ENCODE peak calls at places on chromosomes 13 and 19, in ten cellular contexts. O, G, D, U, X, T, A, Q, P and S are unnamed samples.

GRCh38 chr19:50569938-50570540 is 1.8 kb upstream of the LRRC4B start:
- DNase-seq in O (no peak), G (no peak), D (no peak), U (no peak), X (no peak), T (no peak), A (no peak), Q (no peak), P (no peak), S (no peak)

GRCh38 chr13:27425151-27425917 is 915 bp downstream of the GTF3A start:
- DNase-seq in O (no peak), G (peak), D (peak), U (no peak), X (peak), T (no peak), A (no peak), Q (no peak), P (no peak), S (no peak)

GRCh38 chr13:31012285-31013024 is 80.0 kb downstream of the TEX26 start:
- DNase-seq in O (no peak), G (peak), D (no peak), U (peak), X (no peak), T (no peak), A (no peak), Q (peak), P (no peak), S (no peak)

GRCh38 chr13:100644328-100644727 is 30.3 kb downstream of the TMTC4 start:
- DNase-seq in O (no peak), G (peak), D (no peak), U (no peak), X (no peak), T (no peak), A (no peak), Q (no peak), P (no peak), S (no peak)

GRCh38 chr19:55461974-55462628 is 659 bp upstream of the ISOC2 start:
- DNase-seq in O (peak), G (peak), D (no peak), U (peak), X (no peak), T (no peak), A (no peak), Q (no peak), P (no peak), S (no peak)

GRCh38 chr19:41616785-41617621 is 9.9 kb downstream of the CEACAM4 start:
- DNase-seq in O (no peak), G (peak), D (no peak), U (peak), X (no peak), T (no peak), A (no peak), Q (peak), P (no peak), S (no peak)

GRCh38 chr19:29287061-29287460 is 74.1 kb upstream of the UQCRFS1 start:
- DNase-seq in O (no peak), G (no peak), D (no peak), U (no peak), X (no peak), T (no peak), A (no peak), Q (no peak), P (no peak), S (no peak)

GRCh38 chr19:3782330-3782729 is 3.9 kb downstream of the MATK start:
- DNase-seq in O (no peak), G (no peak), D (no peak), U (no peak), X (no peak), T (no peak), A (no peak), Q (no peak), P (no peak), S (no peak)

GRCh38 chr19:15099017-15099582 is 8.1 kb upstream of the SYDE1 start:
- DNase-seq in O (no peak), G (no peak), D (no peak), U (no peak), X (no peak), T (no peak), A (no peak), Q (no peak), P (no peak), S (no peak)

GRCh38 chr19:5953680-5954213 is 24.2 kb downstream of the RANBP3 start:
- DNase-seq in O (no peak), G (no peak), D (no peak), U (no peak), X (peak), T (no peak), A (no peak), Q (no peak), P (no peak), S (no peak)

GRCh38 chr19:45098521-45099464 is 5.8 kb downstream of the PPP1R37 start:
- DNase-seq in O (peak), G (peak), D (no peak), U (peak), X (peak), T (no peak), A (peak), Q (no peak), P (no peak), S (no peak)

GRCh38 chr19:37221136-37221535 is 3.1 kb downstream of the ZNF383 start:
- DNase-seq in O (no peak), G (no peak), D (no peak), U (no peak), X (no peak), T (no peak), A (no peak), Q (no peak), P (no peak), S (no peak)

GRCh38 chr19:17615889-17616685 is 60.6 kb downstream of the COLGALT1 start:
- DNase-seq in O (no peak), G (peak), D (no peak), U (no peak), X (no peak), T (no peak), A (no peak), Q (no peak), P (no peak), S (no peak)
- H3K4me3 ChIP-seq in O (no peak), G (no peak), D (no peak), U (peak), X (no peak), T (no peak), A (peak), Q (no peak), P (peak), S (no peak)

DNA sequence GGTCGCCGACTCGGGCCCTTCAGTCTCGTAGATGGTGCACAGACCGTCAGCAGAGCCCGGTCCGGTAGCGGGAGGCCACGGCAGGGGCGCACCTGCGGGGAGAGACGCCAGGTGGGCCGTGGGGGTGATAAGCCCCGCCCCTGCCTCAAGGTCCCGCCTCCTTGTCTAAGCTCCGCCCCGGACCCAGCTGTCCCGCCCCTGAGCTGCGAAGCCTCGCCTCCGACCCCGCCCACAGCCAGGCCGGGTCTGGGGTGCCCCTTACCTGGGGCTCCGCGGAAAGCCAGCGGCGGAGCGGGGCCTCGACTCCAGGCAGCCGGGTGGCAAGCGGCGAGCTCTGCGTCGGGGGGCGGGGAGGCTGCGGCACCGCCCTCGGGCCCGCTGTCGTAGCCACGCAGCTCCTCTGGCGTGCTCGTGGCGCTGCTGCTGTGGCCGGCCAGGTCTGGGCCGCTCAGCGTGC is 4.7 kb downstream of the PRR36 start:
- DNase-seq in O (peak), G (peak), D (peak), U (peak), X (no peak), T (no peak), A (peak), Q (no peak), P (no peak), S (peak)
- H3K4me3 ChIP-seq in O (peak), G (peak), D (peak), U (peak), X (no peak), T (peak), A (peak), Q (peak), P (peak), S (peak)

DNA sequence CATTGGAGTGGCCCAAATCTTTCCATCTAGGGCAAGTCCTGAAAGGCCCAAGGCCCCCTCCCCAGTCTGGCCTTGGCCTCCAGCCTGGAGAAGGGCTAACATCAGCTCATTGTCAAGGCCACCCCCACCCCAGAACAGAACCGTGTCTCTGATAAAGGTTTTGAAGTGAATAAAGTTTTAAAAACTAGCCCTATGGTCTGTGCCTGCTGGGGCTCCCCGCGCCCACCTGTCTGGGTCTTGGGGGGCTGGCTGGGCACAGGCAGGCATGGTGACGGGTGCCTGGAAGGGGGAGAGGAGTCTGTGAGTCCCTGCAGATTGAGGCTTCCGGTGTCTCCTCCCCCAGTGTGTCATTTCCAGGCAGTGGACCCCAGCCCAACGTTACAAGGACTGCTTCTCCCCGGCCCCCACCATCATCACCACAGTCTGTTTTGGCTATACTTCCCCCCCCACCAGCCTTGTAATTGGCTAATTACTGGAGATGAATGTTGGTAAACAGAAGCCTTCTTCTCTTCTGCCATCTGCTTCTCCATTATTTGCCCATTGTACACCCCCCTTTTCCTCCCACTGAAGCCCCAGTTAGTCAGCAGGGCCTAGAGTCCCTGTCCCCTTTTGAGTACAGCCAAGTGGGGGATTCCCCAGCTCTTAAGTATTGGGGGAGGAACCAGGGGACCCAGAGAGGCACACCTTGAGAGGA is 3.4 kb downstream of the GADD45GIP1 start:
- DNase-seq in O (no peak), G (no peak), D (no peak), U (no peak), X (no peak), T (no peak), A (no peak), Q (no peak), P (no peak), S (no peak)
- H3K4me3 ChIP-seq in O (no peak), G (no peak), D (no peak), U (no peak), X (no peak), T (no peak), A (peak), Q (no peak), P (no peak), S (no peak)

GRCh38 chr13:51818771-51819511 is 15.0 kb upstream of the DHRS12 start:
- DNase-seq in O (no peak), G (peak), D (no peak), U (peak), X (peak), T (no peak), A (peak), Q (no peak), P (no peak), S (no peak)

GRCh38 chr13:51817717-51818116 is 13.8 kb upstream of the DHRS12 start:
- DNase-seq in O (no peak), G (no peak), D (no peak), U (no peak), X (no peak), T (no peak), A (no peak), Q (no peak), P (no peak), S (no peak)

GRCh38 chr13:51819544-51819943 is 15.6 kb upstream of the DHRS12 start:
- DNase-seq in O (no peak), G (no peak), D (no peak), U (no peak), X (no peak), T (no peak), A (no peak), Q (no peak), P (no peak), S (no peak)

GRCh38 chr13:51816604-51817254 is 12.8 kb upstream of the DHRS12 start:
- DNase-seq in O (no peak), G (no peak), D (no peak), U (no peak), X (no peak), T (no peak), A (no peak), Q (no peak), P (no peak), S (no peak)

DNA sequence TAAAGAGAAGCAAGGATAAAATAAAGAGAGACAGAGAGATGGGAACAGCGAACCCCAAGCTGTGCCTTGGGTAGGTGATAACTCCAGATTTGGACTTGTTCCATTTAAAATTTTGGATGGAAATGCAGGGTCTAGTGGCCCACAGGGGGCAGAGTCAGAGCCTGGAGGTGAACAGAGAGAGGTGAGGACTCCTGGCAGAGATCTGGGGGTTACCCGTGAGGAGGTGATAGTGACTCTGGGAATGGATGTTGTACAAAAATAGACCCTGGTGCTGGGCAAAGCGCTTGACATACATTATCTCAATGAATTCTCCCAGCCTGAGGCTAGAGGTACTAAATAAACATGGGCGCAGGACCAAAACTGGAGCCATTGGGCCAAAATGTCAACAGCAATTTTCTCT is 14.3 kb upstream of the DHRS12 start:
- DNase-seq in O (no peak), G (no peak), D (no peak), U (no peak), X (no peak), T (no peak), A (no peak), Q (no peak), P (no peak), S (no peak)
- H3K4me3 ChIP-seq in O (no peak), G (no peak), D (no peak), U (no peak), X (no peak), T (no peak), A (no peak), Q (no peak), P (no peak), S (no peak)

DNA sequence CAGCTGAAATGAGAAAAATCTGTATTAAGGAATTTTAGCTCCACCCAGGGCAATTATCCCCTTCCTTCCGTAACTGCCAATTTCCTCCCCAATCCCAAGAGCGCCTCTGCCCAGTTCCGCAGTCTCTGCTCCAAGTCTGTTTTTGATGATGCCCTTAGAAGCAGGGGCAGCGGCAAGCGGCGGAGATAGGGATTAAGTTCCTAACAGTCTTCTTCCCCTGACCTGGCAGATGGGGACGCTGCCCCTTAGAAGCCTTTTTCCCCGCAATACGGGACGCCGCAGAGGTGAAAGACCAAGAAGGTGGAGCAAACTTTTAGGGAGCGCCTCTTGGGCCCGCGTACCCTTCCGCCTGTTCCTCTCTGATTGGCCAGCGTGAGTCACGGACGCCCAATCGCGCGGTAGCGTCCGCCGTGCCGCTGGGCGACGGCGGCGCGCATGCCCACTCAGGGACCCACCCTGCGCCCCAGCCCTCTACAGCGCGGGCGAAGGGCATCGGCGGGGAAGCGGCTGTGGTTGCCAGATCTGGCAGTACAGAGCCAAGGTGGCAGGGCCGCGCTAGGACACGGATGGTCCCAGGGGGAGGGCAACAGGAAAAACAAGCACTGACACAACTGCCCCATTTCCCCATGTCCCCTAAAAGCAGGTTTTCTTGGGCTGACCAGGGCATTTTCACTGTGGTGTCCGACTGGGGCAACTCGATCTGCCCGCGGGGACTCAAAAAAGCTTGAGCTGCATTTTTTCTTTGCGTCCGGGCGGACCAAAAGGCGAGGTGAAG is 825 bp upstream of the TDRD3 start:
- DNase-seq in O (peak), G (peak), D (peak), U (peak), X (peak), T (peak), A (peak), Q (peak), P (peak), S (peak)
- H3K4me3 ChIP-seq in O (peak), G (peak), D (peak), U (peak), X (peak), T (peak), A (peak), Q (peak), P (peak), S (peak)

GRCh38 chr13:41426047-41426446 is 31.3 kb upstream of the RGCC start:
- DNase-seq in O (no peak), G (no peak), D (no peak), U (no peak), X (no peak), T (no peak), A (no peak), Q (no peak), P (no peak), S (no peak)

GRCh38 chr13:41428155-41428554 is 29.2 kb upstream of the RGCC start:
- DNase-seq in O (no peak), G (peak), D (peak), U (no peak), X (no peak), T (no peak), A (no peak), Q (no peak), P (no peak), S (peak)

GRCh38 chr13:41427700-41428099 is 29.6 kb upstream of the RGCC start:
- DNase-seq in O (no peak), G (no peak), D (no peak), U (no peak), X (no peak), T (no peak), A (no peak), Q (no peak), P (no peak), S (no peak)
- H3K4me3 ChIP-seq in O (peak), G (no peak), D (peak), U (no peak), X (peak), T (no peak), A (peak), Q (no peak), P (peak), S (peak)

DNA sequence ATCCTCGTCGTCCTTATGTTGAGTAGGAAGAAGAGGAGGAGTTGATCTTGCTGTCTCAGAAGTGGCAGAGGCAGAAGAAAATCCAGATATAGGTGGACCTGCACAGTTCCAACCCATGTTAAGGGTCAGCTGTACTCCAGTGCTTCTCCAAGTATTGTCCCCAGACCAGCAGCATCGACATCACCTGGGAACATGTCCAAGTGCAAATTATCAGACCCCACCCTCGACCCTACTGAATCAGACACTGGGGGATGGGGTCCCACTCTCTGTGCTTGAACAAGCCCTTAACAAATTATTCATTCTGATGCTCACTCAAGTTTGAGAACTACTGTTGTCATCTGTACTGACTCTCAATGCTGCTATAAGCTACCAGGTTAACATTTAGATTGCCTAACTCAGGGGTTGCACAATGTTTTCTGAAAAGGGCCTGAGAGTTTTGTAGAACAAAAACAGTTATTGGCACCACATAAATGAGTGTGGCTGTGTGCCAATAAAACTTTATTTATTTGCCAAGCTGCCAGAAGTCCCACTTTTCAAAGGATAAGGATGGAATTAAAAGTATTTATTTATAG is 226.7 kb upstream of the IPO5 start:
- DNase-seq in O (no peak), G (peak), D (no peak), U (peak), X (no peak), T (peak), A (no peak), Q (no peak), P (no peak), S (no peak)
- H3K4me3 ChIP-seq in O (no peak), G (no peak), D (no peak), U (no peak), X (no peak), T (no peak), A (no peak), Q (no peak), P (no peak), S (no peak)